ENCODE peak calls at places on chromosomes 6 and 20, in seven cellular contexts. U, R, F, G, B, E and Q are unnamed samples.

GRCh38 chr6:36595168-36595818 is 1.1 kb downstream of the SRSF3 start:
- DNase-seq in U (peak; percentile 56), R (no peak), F (no peak), G (peak; percentile 52), B (no peak), E (no peak), Q (no peak)

GRCh38 chr6:108875161-108875555 is 26.9 kb downstream of the ARMC2 start:
- DNase-seq in U (no peak), R (no peak), F (no peak), G (no peak), B (no peak), E (no peak), Q (no peak)

GRCh38 chr6:5866547-5867051 is 140.1 kb downstream of the NRN1 start:
- DNase-seq in U (no peak), R (no peak), F (no peak), G (peak; percentile 32), B (no peak), E (no peak), Q (peak; percentile 75)

GRCh38 chr20:51797357-51798025 is 4.8 kb downstream of the SALL4 start:
- DNase-seq in U (no peak), R (no peak), F (no peak), G (no peak), B (no peak), E (no peak), Q (peak; percentile 11)

GRCh38 chr20:35040646-35041045 is 52.0 kb downstream of the TRPC4AP start:
- DNase-seq in U (no peak), R (no peak), F (no peak), G (no peak), B (no peak), E (no peak), Q (no peak)

GRCh38 chr20:8334641-8335040 is 202.6 kb downstream of the PLCB1 start:
- DNase-seq in U (no peak), R (no peak), F (no peak), G (no peak), B (no peak), E (no peak), Q (no peak)

GRCh38 chr6:90025418-90026089 is 131.3 kb downstream of the GJA10 start:
- DNase-seq in U (no peak), R (no peak), F (no peak), G (no peak), B (no peak), E (no peak), Q (peak; percentile 92)

GRCh38 chr6:25991785-25992412 is 29.3 kb downstream of the TRIM38 start:
- DNase-seq in U (peak; percentile 71), R (peak; percentile 80), F (peak; percentile 71), G (no peak), B (peak; percentile 96), E (peak; percentile 76), Q (peak; percentile 37)

GRCh38 chr20:32114305-32114960 is 4.9 kb downstream of the TM9SF4 start:
- DNase-seq in U (no peak), R (no peak), F (no peak), G (no peak), B (no peak), E (no peak), Q (peak; percentile 23)

GRCh38 chr20:18813483-18813882 is at the start of gene SCP2D1:
- DNase-seq in U (no peak), R (no peak), F (no peak), G (no peak), B (no peak), E (no peak), Q (no peak)

GRCh38 chr20:761418-762381 is 6.6 kb downstream of the SLC52A3 start:
- DNase-seq in U (no peak), R (no peak), F (no peak), G (no peak), B (no peak), E (no peak), Q (no peak)

GRCh38 chr6:122400121-122400450 is 634 bp downstream of the HSF2 start:
- DNase-seq in U (no peak), R (no peak), F (peak; percentile 46), G (no peak), B (no peak), E (no peak), Q (peak; percentile 1)

GRCh38 chr6:126063512-126064146 is 77.3 kb downstream of the TRMT11 start:
- DNase-seq in U (no peak), R (no peak), F (no peak), G (peak; percentile 3), B (no peak), E (no peak), Q (peak; percentile 69)

GRCh38 chr6:136989591-136990578 is 54.9 kb downstream of the IL20RA start:
- DNase-seq in U (peak; percentile 22), R (peak; percentile 23), F (peak; percentile 51), G (no peak), B (no peak), E (no peak), Q (no peak)

GRCh38 chr20:34083137-34083536 is 28.9 kb downstream of the EIF2S2 start:
- DNase-seq in U (peak; percentile 48), R (peak; percentile 32), F (peak; percentile 87), G (peak; percentile 32), B (no peak), E (peak; percentile 78), Q (peak; percentile 98)

GRCh38 chr6:6875818-6876470 is 231.8 kb upstream of the RREB1 start:
- DNase-seq in U (no peak), R (no peak), F (no peak), G (no peak), B (no peak), E (no peak), Q (peak; percentile 82)

GRCh38 chr20:1833216-1833615 is 62.0 kb upstream of the SIRPA start:
- DNase-seq in U (no peak), R (no peak), F (no peak), G (no peak), B (no peak), E (no peak), Q (no peak)

GRCh38 chr6:100203391-100203790 is 209.4 kb upstream of the MCHR2 start:
- DNase-seq in U (no peak), R (no peak), F (no peak), G (no peak), B (no peak), E (no peak), Q (peak; percentile 94)

GRCh38 chr6:129767776-129768490 is 58.0 kb upstream of the ARHGAP18 start:
- DNase-seq in U (no peak), R (no peak), F (no peak), G (no peak), B (no peak), E (no peak), Q (no peak)

GRCh38 chr6:4647414-4648365 is 128.5 kb upstream of the CDYL start:
- DNase-seq in U (peak; percentile 66), R (peak; percentile 80), F (peak; percentile 87), G (peak; percentile 77), B (peak; percentile 76), E (peak; percentile 81), Q (peak; percentile 72)

GRCh38 chr6:51467231-51467952 is 620.0 kb downstream of the PKHD1 start:
- DNase-seq in U (no peak), R (no peak), F (no peak), G (no peak), B (no peak), E (no peak), Q (no peak)

DNA sequence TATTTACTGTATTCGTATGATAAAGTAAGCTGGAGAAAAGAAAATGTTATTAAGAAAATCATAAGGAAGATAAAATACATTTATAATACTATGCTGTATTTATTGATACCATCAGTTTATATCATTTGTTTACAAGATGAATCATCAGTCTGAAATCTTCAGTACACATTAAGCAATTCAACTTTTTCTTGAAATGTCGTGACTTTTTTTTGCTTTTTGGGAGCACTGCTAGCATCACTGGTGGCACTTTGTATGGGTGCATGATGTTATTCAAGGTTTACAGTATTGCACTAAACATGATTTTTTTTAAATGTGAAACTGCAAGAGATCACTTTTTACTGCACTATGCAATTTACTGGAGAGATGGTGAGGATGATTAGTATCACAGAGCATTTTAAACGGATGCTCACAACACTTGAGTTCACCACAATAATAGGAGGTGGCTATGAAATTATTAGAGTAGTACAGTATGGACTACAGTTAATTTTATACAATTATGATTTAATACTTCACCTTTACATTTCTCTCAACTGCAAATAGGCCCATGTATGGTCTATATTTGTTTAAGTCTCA is 85.9 kb downstream of the SNAP25 start:
- DNase-seq in U (no peak), R (no peak), F (no peak), G (no peak), B (no peak), E (no peak), Q (no peak)
- H3K4me1 ChIP-seq in U (no peaks in the 10 kb centered on the region), R (no peaks in the 10 kb centered on the region), F (no peaks in the 10 kb centered on the region), G (peaks cover 32% of the 10 kb centered on the region), B (no peaks in the 10 kb centered on the region), E (no peaks in the 10 kb centered on the region), Q (peaks cover 36% of the 10 kb centered on the region)

DNA sequence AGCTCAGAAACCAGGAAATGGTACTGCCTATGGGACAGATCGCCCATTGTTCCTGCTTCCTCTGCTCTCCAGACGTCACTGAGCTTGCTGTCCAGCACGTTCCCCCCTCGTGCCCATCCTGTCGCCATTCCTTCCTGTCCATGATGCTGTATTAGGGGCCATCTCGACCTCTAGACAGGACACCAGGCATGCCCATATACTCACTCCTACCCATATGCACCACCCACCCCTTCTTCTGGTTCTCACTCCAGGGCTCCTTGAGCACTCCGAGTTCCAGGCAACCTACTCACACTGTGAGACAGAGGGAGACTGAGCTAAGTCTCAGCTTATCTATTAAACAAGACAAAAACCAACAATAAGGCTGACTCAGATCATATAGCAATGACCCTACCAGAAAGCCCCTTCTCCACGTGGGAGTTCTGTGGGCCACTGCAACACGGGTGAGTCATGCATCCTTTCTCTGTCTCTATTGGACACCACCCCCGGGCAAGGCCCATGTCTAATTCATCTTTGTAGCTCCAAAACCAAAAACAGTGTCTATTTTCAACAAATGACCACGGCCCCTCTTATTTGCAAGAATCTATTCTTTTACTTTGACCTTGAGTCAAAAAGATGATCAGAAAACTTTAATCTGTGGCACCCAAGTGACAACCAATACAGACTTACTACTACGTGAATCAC is 65.7 kb downstream of the PSMG4 start:
- DNase-seq in U (no peak), R (no peak), F (peak; percentile 56), G (peak; percentile 93), B (no peak), E (no peak), Q (peak; percentile 97)
- TF ChIP-seq CTCF in U (no peak), R (no peak), F (no peak), G (no peak), B (no peak), E (no peak), Q (no peak)

DNA sequence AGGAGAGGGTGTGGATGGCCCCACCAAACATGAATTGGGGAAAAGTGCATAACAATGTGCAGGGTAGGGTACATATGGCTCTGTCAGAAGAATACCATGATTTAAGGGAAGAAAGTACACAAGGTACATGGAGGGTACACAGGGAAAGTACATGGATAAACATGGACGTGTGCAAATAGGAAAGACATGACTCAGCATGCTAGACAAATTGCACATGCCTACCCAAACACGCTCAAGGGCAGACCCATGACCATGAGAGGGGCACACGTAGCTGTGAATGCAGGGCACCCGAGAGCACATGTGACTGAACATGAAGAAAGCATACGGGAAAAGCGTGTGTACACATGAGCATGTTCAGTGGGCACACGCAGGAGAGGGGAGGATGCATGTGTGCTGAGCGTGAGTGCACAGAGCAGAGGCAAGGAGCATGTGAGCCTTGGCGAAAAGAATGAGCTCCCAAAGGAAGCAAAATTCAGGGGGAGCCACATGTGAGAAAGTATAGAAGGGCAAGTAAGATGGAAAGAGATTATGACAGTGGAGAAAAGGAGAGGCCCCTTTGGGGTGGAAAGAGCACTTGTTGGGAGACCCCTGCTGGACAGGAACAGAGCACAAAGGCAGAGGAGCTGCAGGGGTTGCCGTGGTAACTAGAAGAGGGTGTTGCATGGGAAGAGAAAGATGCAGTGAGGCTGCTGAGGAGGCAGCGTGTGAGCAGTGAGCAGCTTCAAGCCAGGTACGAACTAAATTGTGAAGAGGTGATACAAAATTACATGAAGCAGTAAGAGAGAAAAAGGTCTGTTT is 17.8 kb downstream of the OR2H2 start:
- DNase-seq in U (no peak), R (no peak), F (no peak), G (no peak), B (no peak), E (no peak), Q (peak; percentile 6)
- H3K36me3 ChIP-seq in U (no peaks in the 10 kb centered on the region), R (no peaks in the 10 kb centered on the region), F (peaks cover 46% of the 10 kb centered on the region), G (peaks cover 23% of the 10 kb centered on the region), B (peaks cover 58% of the 10 kb centered on the region), E (no peaks in the 10 kb centered on the region), Q (peaks cover 36% of the 10 kb centered on the region)

GRCh38 chr20:25047766-25048165 is 10.2 kb downstream of the ACSS1 start:
- DNase-seq in U (peak; percentile 20), R (peak; percentile 6), F (peak; percentile 9), G (no peak), B (peak; percentile 72), E (no peak), Q (no peak)
- H3K4me1 ChIP-seq in U (peaks cover 30% of the 10 kb centered on the region), R (peaks cover 40% of the 10 kb centered on the region), F (peaks cover 88% of the 10 kb centered on the region), G (no peaks in the 10 kb centered on the region), B (peaks cover 53% of the 10 kb centered on the region), E (peaks cover 95% of the 10 kb centered on the region), Q (no peaks in the 10 kb centered on the region)